ENCODE peak calls at places on chromosomes 16 and 17, in five cellular contexts. F, O, E, M and P are unnamed samples. For H3K4me1, the result is how much of the 10 kb centered on the place peaks cover.

GRCh38 chr16:58020628-58021521 is 4.7 kb upstream of the MMP15 start:
- DNase-seq in F (peak), O (peak), E (peak), M (peak), P (peak)

GRCh38 chr17:11948791-11949190 is 48.5 kb downstream of the ZNF18 start:
- DNase-seq in F (peak), O (peak), E (no peak), M (peak), P (no peak)

GRCh38 chr16:70470927-70471341 is 16.5 kb downstream of the FCSK start:
- DNase-seq in F (peak), O (peak), E (no peak), M (peak), P (peak)

GRCh38 chr16:68948230-68948910 is 105.0 kb downstream of the TANGO6 start:
- DNase-seq in F (peak), O (no peak), E (no peak), M (no peak), P (no peak)

GRCh38 chr17:6506679-6507231 is 49.6 kb downstream of the PITPNM3 start:
- DNase-seq in F (peak), O (peak), E (no peak), M (no peak), P (no peak)

GRCh38 chr17:66535611-66536010 is 233.2 kb downstream of the PRKCA start:
- DNase-seq in F (no peak), O (no peak), E (no peak), M (no peak), P (no peak)

GRCh38 chr17:18371455-18371854 is 6.1 kb upstream of the EVPLL start:
- DNase-seq in F (no peak), O (no peak), E (no peak), M (no peak), P (no peak)

GRCh38 chr17:65552214-65552613 is 9.2 kb downstream of the AXIN2 start:
- DNase-seq in F (no peak), O (no peak), E (no peak), M (no peak), P (no peak)

GRCh38 chr17:62164712-62165377 is 99.8 kb upstream of the MED13 start:
- DNase-seq in F (peak), O (no peak), E (no peak), M (no peak), P (no peak)

GRCh38 chr17:40564883-40565744 is at the start of gene CCR7:
- DNase-seq in F (no peak), O (no peak), E (no peak), M (no peak), P (no peak)

GRCh38 chr16:4371481-4372314 is at the start of gene VASN:
- DNase-seq in F (peak), O (peak), E (peak), M (peak), P (peak)

GRCh38 chr16:2425008-2425518 is 4.2 kb upstream of the CCNF start:
- DNase-seq in F (no peak), O (no peak), E (no peak), M (no peak), P (no peak)

GRCh38 chr16:69741951-69742904 is 12.5 kb downstream of the NOB1 start:
- DNase-seq in F (peak), O (peak), E (peak), M (peak), P (peak)

GRCh38 chr16:69348222-69348621 is 3.4 kb downstream of the TMED6 start:
- DNase-seq in F (peak), O (no peak), E (no peak), M (no peak), P (no peak)

GRCh38 chr17:37317867-37318266 is 57.9 kb upstream of the C17orf78 start:
- DNase-seq in F (no peak), O (no peak), E (no peak), M (no peak), P (no peak)

GRCh38 chr17:64154321-64155089 is 24.6 kb upstream of the ERN1 start:
- DNase-seq in F (no peak), O (no peak), E (no peak), M (no peak), P (no peak)

GRCh38 chr16:66947302-66948033 is 12.2 kb downstream of the CES2 start:
- DNase-seq in F (peak), O (peak), E (peak), M (peak), P (peak)

GRCh38 chr16:75252946-75253911 is 1.8 kb upstream of the BCAR1 start:
- DNase-seq in F (no peak), O (peak), E (no peak), M (peak), P (no peak)

GRCh38 chr17:38735161-38735997 is 5.2 kb downstream of the CISD3 start:
- DNase-seq in F (peak), O (peak), E (no peak), M (peak), P (peak)

GRCh38 chr16:4748682-4749411 is 14.5 kb downstream of the DNAAF8 start:
- DNase-seq in F (no peak), O (no peak), E (no peak), M (no peak), P (no peak)

GRCh38 chr17:42566873-42567573 is at the start of gene MLX:
- DNase-seq in F (peak), O (peak), E (peak), M (peak), P (peak)
- TF ChIP-seq CTCF in F (no peak), O (no peak), E (no peak), M (no peak), P (no peak)

DNA sequence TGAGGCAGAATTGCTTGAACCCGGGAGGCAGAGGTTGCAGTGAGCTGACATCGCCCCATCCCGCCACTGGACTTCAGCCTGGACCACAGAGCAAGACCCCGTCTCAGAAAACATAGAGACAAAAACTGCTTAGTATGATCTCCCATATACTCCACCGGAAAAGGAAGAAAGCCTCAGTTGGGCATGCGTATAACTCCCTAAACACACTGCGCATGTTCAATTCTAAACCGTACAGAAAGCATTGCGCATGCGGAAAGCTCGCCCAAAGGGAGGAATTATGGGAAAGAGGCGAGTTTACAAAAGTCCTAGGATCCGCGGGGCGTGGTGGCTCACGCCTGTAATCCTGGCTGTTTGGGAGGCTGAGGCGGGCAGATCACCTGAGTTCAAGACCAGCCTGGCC is 312.7 kb upstream of the ERCC4 start:
- DNase-seq in F (no peak), O (no peak), E (no peak), M (no peak), P (no peak)
- H3K4me3 ChIP-seq in F (no peak), O (no peak), E (no peak), M (no peak), P (no peak)

GRCh38 chr16:11345040-11345862 is at the start of gene RMI2:
- DNase-seq in F (peak), O (peak), E (peak), M (peak), P (peak)
- H3K4me1 ChIP-seq in F (under half), O (under half), E (under half), M (under half), P (under half)

DNA sequence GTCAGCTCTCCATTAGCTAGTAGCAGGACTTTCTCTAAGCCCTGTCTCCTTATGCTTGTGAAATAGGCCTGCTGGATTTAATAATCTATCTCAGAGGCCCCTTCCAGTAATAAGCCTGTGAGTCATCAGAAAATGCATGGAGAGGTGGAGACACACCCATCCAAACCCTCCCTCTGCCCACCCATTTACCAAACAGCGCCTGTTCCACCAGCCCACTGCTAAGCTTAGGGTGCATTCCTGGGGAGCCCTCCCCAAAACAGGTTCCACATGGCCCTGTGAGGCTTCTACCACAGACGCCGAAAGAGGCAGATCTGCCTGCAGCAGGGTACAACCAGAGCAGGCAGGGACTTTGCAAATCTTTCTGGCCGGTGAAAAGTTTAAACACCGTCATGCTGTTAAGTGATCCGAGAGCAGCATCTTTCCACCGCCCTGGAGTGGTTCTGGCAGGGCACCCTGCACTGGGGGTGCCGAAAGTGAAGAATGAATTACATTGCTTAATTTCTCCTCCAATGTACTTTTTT is 99.3 kb downstream of the GAS7 start:
- DNase-seq in F (no peak), O (no peak), E (peak), M (no peak), P (no peak)
- TF ChIP-seq CTCF in F (no peak), O (no peak), E (no peak), M (no peak), P (no peak)